ENCODE peak calls at places on chromosomes 16 and 17, in five cellular contexts. One of them, this sample, is unnamed.

GRCh38 chr17:8766731-8767130 is 8.4 kb upstream of the SPDYE4 start:
- DNase-seq in cardiac fibroblast: peak; percentile 7
- DNase-seq in natural killer cell: no peak
- DNase-seq in mesothelial cell of epicardium: no peak
- DNase-seq in nephron progenitor cell: no peak
- DNase-seq in this sample: no peak

GRCh38 chr17:81422776-81423697 is 27.8 kb downstream of the BAHCC1 start:
- DNase-seq in cardiac fibroblast: peak; percentile 97
- DNase-seq in natural killer cell: no peak
- DNase-seq in mesothelial cell of epicardium: peak; percentile 56
- DNase-seq in nephron progenitor cell: peak; percentile 58
- DNase-seq in this sample: no peak

GRCh38 chr16:678858-679807 is 1.1 kb upstream of the STUB1 start:
- DNase-seq in cardiac fibroblast: peak; percentile 36
- DNase-seq in natural killer cell: no peak
- DNase-seq in mesothelial cell of epicardium: peak; percentile 73
- DNase-seq in nephron progenitor cell: peak; percentile 74
- DNase-seq in this sample: no peak

GRCh38 chr16:54921229-54921824 is 9.3 kb upstream of the IRX5 start:
- DNase-seq in cardiac fibroblast: peak; percentile 58
- DNase-seq in natural killer cell: no peak
- DNase-seq in mesothelial cell of epicardium: no peak
- DNase-seq in nephron progenitor cell: no peak
- DNase-seq in this sample: no peak

GRCh38 chr17:61650749-61651148 is 59.7 kb upstream of the NACA2 start:
- DNase-seq in cardiac fibroblast: no peak
- DNase-seq in natural killer cell: no peak
- DNase-seq in mesothelial cell of epicardium: no peak
- DNase-seq in nephron progenitor cell: no peak
- DNase-seq in this sample: no peak

GRCh38 chr16:67858448-67858993 is 11.0 kb upstream of the CENPT start:
- DNase-seq in cardiac fibroblast: no peak
- DNase-seq in natural killer cell: no peak
- DNase-seq in mesothelial cell of epicardium: no peak
- DNase-seq in nephron progenitor cell: no peak
- DNase-seq in this sample: no peak

GRCh38 chr17:78159575-78160158 is 8.7 kb upstream of the SYNGR2 start:
- DNase-seq in cardiac fibroblast: peak; percentile 46
- DNase-seq in natural killer cell: no peak
- DNase-seq in mesothelial cell of epicardium: no peak
- DNase-seq in nephron progenitor cell: no peak
- DNase-seq in this sample: no peak

GRCh38 chr16:59385953-59386352 is 651.8 kb upstream of the GOT2 start:
- DNase-seq in cardiac fibroblast: peak; percentile 69
- DNase-seq in natural killer cell: no peak
- DNase-seq in mesothelial cell of epicardium: no peak
- DNase-seq in nephron progenitor cell: no peak
- DNase-seq in this sample: no peak

GRCh38 chr17:46763416-46763815 is 55.1 kb downstream of the WNT3 start:
- DNase-seq in cardiac fibroblast: no peak
- DNase-seq in natural killer cell: no peak
- DNase-seq in mesothelial cell of epicardium: no peak
- DNase-seq in nephron progenitor cell: no peak
- DNase-seq in this sample: no peak

GRCh38 chr17:81582341-81582740 is 30.2 kb upstream of the FAAP100 start:
- DNase-seq in cardiac fibroblast: peak; percentile 81
- DNase-seq in natural killer cell: no peak
- DNase-seq in mesothelial cell of epicardium: no peak
- DNase-seq in nephron progenitor cell: no peak
- DNase-seq in this sample: no peak

GRCh38 chr17:81722184-81723120 is 10.4 kb downstream of the SLC25A10 start:
- DNase-seq in cardiac fibroblast: peak; percentile 25
- DNase-seq in natural killer cell: no peak
- DNase-seq in mesothelial cell of epicardium: no peak
- DNase-seq in nephron progenitor cell: no peak
- DNase-seq in this sample: no peak

GRCh38 chr17:68812876-68813584 is 142.2 kb downstream of the ABCA8 start:
- DNase-seq in cardiac fibroblast: no peak
- DNase-seq in natural killer cell: no peak
- DNase-seq in mesothelial cell of epicardium: no peak
- DNase-seq in nephron progenitor cell: no peak
- DNase-seq in this sample: no peak

GRCh38 chr16:75261590-75262078 is 10.2 kb upstream of the BCAR1 start:
- DNase-seq in cardiac fibroblast: no peak
- DNase-seq in natural killer cell: no peak
- DNase-seq in mesothelial cell of epicardium: no peak
- DNase-seq in nephron progenitor cell: no peak
- DNase-seq in this sample: peak; percentile 47

GRCh38 chr16:72938426-72939164 is 109.3 kb downstream of the ZFHX3 start:
- DNase-seq in cardiac fibroblast: peak; percentile 94
- DNase-seq in natural killer cell: no peak
- DNase-seq in mesothelial cell of epicardium: no peak
- DNase-seq in nephron progenitor cell: no peak
- DNase-seq in this sample: no peak

GRCh38 chr17:70622382-70623260 is 453.3 kb downstream of the KCNJ2 start:
- DNase-seq in cardiac fibroblast: peak; percentile 48
- DNase-seq in natural killer cell: no peak
- DNase-seq in mesothelial cell of epicardium: peak; percentile 78
- DNase-seq in nephron progenitor cell: peak; percentile 64
- DNase-seq in this sample: no peak

GRCh38 chr16:70737377-70738082 is 51.7 kb upstream of the MTSS2 start:
- DNase-seq in cardiac fibroblast: peak; percentile 59
- DNase-seq in natural killer cell: peak; percentile 55
- DNase-seq in mesothelial cell of epicardium: peak; percentile 49
- DNase-seq in nephron progenitor cell: no peak
- DNase-seq in this sample: no peak

GRCh38 chr16:48321307-48322036 is 63.7 kb downstream of the SIAH1 start:
- DNase-seq in cardiac fibroblast: peak; percentile 69
- DNase-seq in natural killer cell: no peak
- DNase-seq in mesothelial cell of epicardium: no peak
- DNase-seq in nephron progenitor cell: no peak
- DNase-seq in this sample: no peak

GRCh38 chr16:50257876-50258275 is 8.5 kb upstream of the ADCY7 start:
- DNase-seq in cardiac fibroblast: no peak
- DNase-seq in natural killer cell: no peak
- DNase-seq in mesothelial cell of epicardium: no peak
- DNase-seq in nephron progenitor cell: no peak
- DNase-seq in this sample: no peak

GRCh38 chr16:53541326-53541725 is 38.3 kb upstream of the AKTIP start:
- DNase-seq in cardiac fibroblast: peak; percentile 85
- DNase-seq in natural killer cell: no peak
- DNase-seq in mesothelial cell of epicardium: no peak
- DNase-seq in nephron progenitor cell: no peak
- DNase-seq in this sample: no peak

GRCh38 chr17:8762012-8762411 is 3.7 kb upstream of the SPDYE4 start:
- DNase-seq in cardiac fibroblast: no peak
- DNase-seq in natural killer cell: no peak
- DNase-seq in mesothelial cell of epicardium: no peak
- DNase-seq in nephron progenitor cell: no peak
- DNase-seq in this sample: no peak

GRCh38 chr16:57341062-57341440 is 17.5 kb upstream of the CCL22 start:
- DNase-seq in cardiac fibroblast: no peak
- DNase-seq in natural killer cell: no peak
- DNase-seq in mesothelial cell of epicardium: no peak
- DNase-seq in nephron progenitor cell: no peak
- DNase-seq in this sample: no peak

GRCh38 chr17:29563816-29564215 is 3.0 kb downstream of the ABHD15 start:
- DNase-seq in cardiac fibroblast: no peak
- DNase-seq in natural killer cell: no peak
- DNase-seq in mesothelial cell of epicardium: no peak
- DNase-seq in nephron progenitor cell: no peak
- DNase-seq in this sample: no peak

GRCh38 chr17:28613916-28614315 is at the start of gene RSKR:
- DNase-seq in cardiac fibroblast: no peak
- DNase-seq in natural killer cell: no peak
- DNase-seq in mesothelial cell of epicardium: no peak
- DNase-seq in nephron progenitor cell: no peak
- DNase-seq in this sample: no peak

GRCh38 chr16:16092925-16093624 is 130.2 kb downstream of the ABCC6 start:
- DNase-seq in cardiac fibroblast: no peak
- DNase-seq in natural killer cell: no peak
- DNase-seq in mesothelial cell of epicardium: no peak
- DNase-seq in nephron progenitor cell: no peak
- DNase-seq in this sample: no peak

GRCh38 chr17:50414808-50415207 is 11.2 kb upstream of the ACSF2 start:
- DNase-seq in cardiac fibroblast: peak; percentile 59
- DNase-seq in natural killer cell: no peak
- DNase-seq in mesothelial cell of epicardium: no peak
- DNase-seq in nephron progenitor cell: no peak
- DNase-seq in this sample: no peak

GRCh38 chr17:31674717-31675349 is 184.2 kb downstream of the COPRS start:
- DNase-seq in cardiac fibroblast: peak; percentile 60
- DNase-seq in natural killer cell: no peak
- DNase-seq in mesothelial cell of epicardium: no peak
- DNase-seq in nephron progenitor cell: no peak
- DNase-seq in this sample: no peak

GRCh38 chr16:24689128-24689527 is 40.3 kb upstream of the TNRC6A start:
- DNase-seq in cardiac fibroblast: peak; percentile 72
- DNase-seq in natural killer cell: no peak
- DNase-seq in mesothelial cell of epicardium: no peak
- DNase-seq in nephron progenitor cell: peak; percentile 31
- DNase-seq in this sample: no peak

GRCh38 chr16:11134722-11135121 is 121.3 kb downstream of the SOCS1 start:
- DNase-seq in cardiac fibroblast: no peak
- DNase-seq in natural killer cell: no peak
- DNase-seq in mesothelial cell of epicardium: no peak
- DNase-seq in nephron progenitor cell: no peak
- DNase-seq in this sample: no peak

GRCh38 chr16:83574388-83574787 is 233.4 kb upstream of the HSBP1 start:
- DNase-seq in cardiac fibroblast: peak; percentile 77
- DNase-seq in natural killer cell: no peak
- DNase-seq in mesothelial cell of epicardium: no peak
- DNase-seq in nephron progenitor cell: no peak
- DNase-seq in this sample: no peak

GRCh38 chr17:79154446-79154845 is 79.8 kb downstream of the ENGASE start:
- DNase-seq in cardiac fibroblast: no peak
- DNase-seq in natural killer cell: no peak
- DNase-seq in mesothelial cell of epicardium: no peak
- DNase-seq in nephron progenitor cell: no peak
- DNase-seq in this sample: no peak

GRCh38 chr17:78432226-78432894 is 53.9 kb downstream of the PGS1 start:
- DNase-seq in cardiac fibroblast: no peak
- DNase-seq in natural killer cell: no peak
- DNase-seq in mesothelial cell of epicardium: no peak
- DNase-seq in nephron progenitor cell: no peak
- DNase-seq in this sample: no peak

GRCh38 chr17:67542219-67543114 is 165.4 kb downstream of the PITPNC1 start:
- DNase-seq in cardiac fibroblast: no peak
- DNase-seq in natural killer cell: no peak
- DNase-seq in mesothelial cell of epicardium: no peak
- DNase-seq in nephron progenitor cell: no peak
- DNase-seq in this sample: no peak

GRCh38 chr16:23504076-23504452 is 6.2 kb downstream of the GGA2 start:
- DNase-seq in cardiac fibroblast: peak; percentile 70
- DNase-seq in natural killer cell: no peak
- DNase-seq in mesothelial cell of epicardium: no peak
- DNase-seq in nephron progenitor cell: no peak
- DNase-seq in this sample: no peak

GRCh38 chr16:9322735-9323134 is 231.3 kb downstream of the HAPSTR1 start:
- DNase-seq in cardiac fibroblast: no peak
- DNase-seq in natural killer cell: no peak
- DNase-seq in mesothelial cell of epicardium: no peak
- DNase-seq in nephron progenitor cell: no peak
- DNase-seq in this sample: no peak
- TF ChIP-seq CTCF in cardiac fibroblast: no peak
- TF ChIP-seq CTCF in natural killer cell: no peak
- TF ChIP-seq CTCF in mesothelial cell of epicardium: no peak
- TF ChIP-seq CTCF in nephron progenitor cell: no peak
- TF ChIP-seq CTCF in this sample: no peak

GRCh38 chr17:6843241-6843890 is 11.8 kb upstream of the TEKT1 start:
- DNase-seq in cardiac fibroblast: peak; percentile 78
- DNase-seq in natural killer cell: no peak
- DNase-seq in mesothelial cell of epicardium: no peak
- DNase-seq in nephron progenitor cell: no peak
- DNase-seq in this sample: no peak
- TF ChIP-seq CTCF in cardiac fibroblast: peak; percentile 34
- TF ChIP-seq CTCF in natural killer cell: peak; percentile 66
- TF ChIP-seq CTCF in mesothelial cell of epicardium: peak; percentile 52
- TF ChIP-seq CTCF in nephron progenitor cell: peak; percentile 65
- TF ChIP-seq CTCF in this sample: peak; percentile 83

GRCh38 chr17:74658620-74659019 is 35.1 kb upstream of the CD300E start:
- DNase-seq in cardiac fibroblast: no peak
- DNase-seq in natural killer cell: no peak
- DNase-seq in mesothelial cell of epicardium: no peak
- DNase-seq in nephron progenitor cell: no peak
- DNase-seq in this sample: no peak
- TF ChIP-seq CTCF in cardiac fibroblast: no peak
- TF ChIP-seq CTCF in natural killer cell: no peak
- TF ChIP-seq CTCF in mesothelial cell of epicardium: no peak
- TF ChIP-seq CTCF in nephron progenitor cell: no peak
- TF ChIP-seq CTCF in this sample: no peak

GRCh38 chr17:42520540-42520951 is 15.5 kb upstream of the NAGLU start:
- DNase-seq in cardiac fibroblast: no peak
- DNase-seq in natural killer cell: no peak
- DNase-seq in mesothelial cell of epicardium: no peak
- DNase-seq in nephron progenitor cell: peak; percentile 56
- DNase-seq in this sample: no peak
- TF ChIP-seq CTCF in cardiac fibroblast: peak; percentile 25
- TF ChIP-seq CTCF in natural killer cell: no peak
- TF ChIP-seq CTCF in mesothelial cell of epicardium: no peak
- TF ChIP-seq CTCF in nephron progenitor cell: peak; percentile 38
- TF ChIP-seq CTCF in this sample: peak; percentile 57

This sample was measured in type B pancreatic cell.